ENCODE peak calls at places on chromosome 1, in four cellular contexts. X is effector memory CD8-positive, alpha-beta T cell; V is activated CD4-positive, alpha-beta T cell treated with anti-CD3 and anti-CD28 coated beads for 24 hours; S is DMS153. M is an unnamed sample.

GRCh38 chr1:242081446-242081845 is 82.5 kb upstream of the MAP1LC3C start:
- DNase-seq in S (no peak), X (no peak), V (no peak), M (no peak)

GRCh38 chr1:233113713-233114028 is 163.3 kb downstream of the NTPCR start:
- DNase-seq in V (no peak), S (no peak), X (no peak), M (no peak)

GRCh38 chr1:193111641-193112090 is 6.5 kb upstream of the GLRX2 start:
- DNase-seq in V (no peak), X (no peak), S (no peak), M (no peak)

GRCh38 chr1:208515123-208515522 is 270.9 kb upstream of the PLXNA2 start:
- DNase-seq in X (no peak), S (no peak), V (no peak), M (no peak)

GRCh38 chr1:25082995-25083394 is 149.3 kb downstream of the SYF2 start:
- DNase-seq in S (no peak), V (no peak), X (no peak), M (no peak)

GRCh38 chr1:15186073-15186845 is 32.7 kb downstream of the TMEM51 start:
- DNase-seq in V (no peak), X (no peak), S (no peak), M (no peak)

GRCh38 chr1:34073028-34073730 is 91.9 kb downstream of the CSMD2 start:
- DNase-seq in X (no peak), S (no peak), V (no peak), M (no peak)

GRCh38 chr1:117237701-117238413 is 27.1 kb upstream of the VTCN1 start:
- DNase-seq in V (no peak), X (no peak), S (no peak), M (no peak)

GRCh38 chr1:23171181-23171755 is 2.6 kb upstream of the LUZP1 start:
- DNase-seq in S (no peak), X (no peak), V (no peak), M (no peak)

GRCh38 chr1:40844887-40845878 is 17.0 kb downstream of the CITED4 start:
- DNase-seq in X (no peak), S (no peak), V (no peak), M (no peak)

GRCh38 chr1:12196641-12197482 is 30.1 kb downstream of the TNFRSF1B start:
- DNase-seq in S (peak), V (no peak), X (no peak), M (no peak)

GRCh38 chr1:75745276-75745675 is 20.8 kb downstream of the ACADM start:
- DNase-seq in S (no peak), X (no peak), V (no peak), M (no peak)

M was measured in stimulated activated CD4-positive, alpha-beta T cell treated with anti-CD3 and anti-CD28 coated beads, Interleukin-12 subunit alpha, Interleukin-12 subunit beta, amount 100 ng/mL, for 48 hours.